ENCODE peak calls at places on chromosomes 3 and 15, in four cellular contexts. One of them, this sample, is unnamed.

GRCh38 chr3:153970735-153971347 is 150.3 kb upstream of the ARHGEF26 start:
- DNase-seq in GM12878: no peak
- DNase-seq in SK-N-SH: peak
- DNase-seq in K562: no peak
- DNase-seq in this sample: peak

GRCh38 chr15:67290319-67290718 is 35.7 kb downstream of the IQCH start:
- DNase-seq in GM12878: no peak
- DNase-seq in K562: no peak
- DNase-seq in SK-N-SH: no peak
- DNase-seq in this sample: no peak

GRCh38 chr15:27271258-27271657 is 300.3 kb downstream of the GABRG3 start:
- DNase-seq in K562: no peak
- DNase-seq in SK-N-SH: no peak
- DNase-seq in GM12878: no peak
- DNase-seq in this sample: no peak

GRCh38 chr3:111851511-111851954 is 7.5 kb upstream of the PHLDB2 start:
- DNase-seq in GM12878: no peak
- DNase-seq in K562: no peak
- DNase-seq in SK-N-SH: no peak
- DNase-seq in this sample: peak

GRCh38 chr15:95371664-95372063 is 958.8 kb upstream of the NR2F2 start:
- DNase-seq in K562: peak
- DNase-seq in GM12878: no peak
- DNase-seq in SK-N-SH: no peak
- DNase-seq in this sample: peak

GRCh38 chr15:40421246-40422157 is 15.9 kb downstream of the IVD start:
- DNase-seq in K562: peak
- DNase-seq in SK-N-SH: peak
- DNase-seq in GM12878: no peak
- DNase-seq in this sample: peak

GRCh38 chr3:28726840-28727239 is 378.2 kb upstream of the AZI2 start:
- DNase-seq in GM12878: peak
- DNase-seq in K562: no peak
- DNase-seq in SK-N-SH: peak
- DNase-seq in this sample: no peak

GRCh38 chr3:161630791-161631190 is 134.2 kb downstream of the OTOL1 start:
- DNase-seq in K562: no peak
- DNase-seq in GM12878: no peak
- DNase-seq in SK-N-SH: no peak
- DNase-seq in this sample: no peak

GRCh38 chr3:113532698-113533533 is 561 bp downstream of the SIDT1 start:
- DNase-seq in K562: no peak
- DNase-seq in GM12878: no peak
- DNase-seq in SK-N-SH: peak
- DNase-seq in this sample: no peak

GRCh38 chr15:52735231-52736089 is 54.7 kb downstream of the ONECUT1 start:
- DNase-seq in SK-N-SH: peak
- DNase-seq in GM12878: peak
- DNase-seq in K562: peak
- DNase-seq in this sample: peak

DNA sequence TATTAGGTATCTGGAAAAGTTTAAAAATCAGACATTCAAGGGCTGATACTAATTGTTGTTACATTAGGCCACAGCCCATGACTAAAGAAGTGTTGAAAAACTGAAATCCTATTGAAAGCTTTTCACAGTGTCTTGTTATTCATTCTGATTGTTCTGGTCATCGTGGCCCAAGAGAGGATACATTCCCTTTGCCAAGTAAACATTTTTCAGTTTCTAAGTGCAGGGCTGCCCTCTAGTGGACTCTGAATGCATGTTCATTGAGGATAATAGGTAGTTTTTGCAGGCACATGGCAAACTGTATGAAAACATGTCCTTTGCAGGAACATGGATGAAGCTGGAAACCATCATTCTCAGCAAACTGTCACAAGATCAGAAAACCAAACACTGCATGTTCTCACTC is 181.1 kb downstream of the MYRIP start:
- DNase-seq in GM12878: peak
- DNase-seq in SK-N-SH: peak
- DNase-seq in K562: peak
- DNase-seq in this sample: peak
- TF ChIP-seq RCOR1 in GM12878: no peak
- TF ChIP-seq RCOR1 in SK-N-SH: no peak
- TF ChIP-seq RCOR1 in K562: no peak
- TF ChIP-seq RCOR1 in this sample: no peak

DNA sequence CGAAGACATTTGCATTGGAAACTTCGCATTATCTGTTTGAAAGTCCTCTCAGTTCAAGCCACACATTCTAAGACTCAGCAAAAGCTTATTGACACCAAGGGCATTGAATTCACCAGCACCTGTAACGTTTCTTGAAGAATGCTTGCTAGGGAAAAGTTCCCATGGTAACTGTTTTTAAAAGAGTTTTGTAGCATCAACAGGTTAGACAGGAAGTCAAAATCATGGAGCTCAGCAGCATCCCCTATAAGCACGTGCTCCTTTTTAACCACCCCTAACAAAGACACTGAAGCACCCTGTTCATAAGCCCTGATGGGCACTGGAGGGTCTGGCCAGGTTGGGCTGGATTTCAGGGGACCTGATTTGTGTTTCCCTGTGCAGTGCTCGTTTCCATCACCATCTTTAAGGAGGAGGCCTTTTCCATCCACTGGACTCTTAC is 229.7 kb upstream of the BHLHE40 start:
- DNase-seq in SK-N-SH: no peak
- DNase-seq in GM12878: no peak
- DNase-seq in K562: no peak
- DNase-seq in this sample: no peak
- H3K9ac ChIP-seq in SK-N-SH: no peak
- H3K9ac ChIP-seq in GM12878: peak
- H3K9ac ChIP-seq in K562: no peak
- H3K9ac ChIP-seq in this sample: no peak

DNA sequence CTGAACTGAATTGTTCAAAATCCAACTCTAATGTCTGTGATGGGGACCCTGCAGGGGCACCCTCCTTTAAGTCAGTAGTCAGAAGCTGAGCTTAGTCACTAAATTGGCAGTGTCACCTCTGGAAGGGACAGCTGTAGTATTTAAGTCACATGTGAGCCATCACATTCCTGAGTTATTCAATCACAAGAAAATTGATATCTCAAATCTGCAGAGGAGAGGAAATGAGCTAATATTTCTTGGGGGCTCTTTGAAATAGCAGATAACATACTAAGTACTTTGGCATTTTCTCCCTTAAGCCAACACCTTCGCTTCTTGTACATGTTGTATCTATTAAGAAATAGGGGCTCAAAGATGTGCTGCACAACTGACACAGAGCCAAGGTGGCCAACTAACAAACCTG is 63.0 kb downstream of the ABHD5 start:
- DNase-seq in K562: no peak
- DNase-seq in GM12878: no peak
- DNase-seq in SK-N-SH: no peak
- DNase-seq in this sample: peak
- TF ChIP-seq MXI1 in K562: no peak
- TF ChIP-seq MXI1 in GM12878: no peak
- TF ChIP-seq MXI1 in SK-N-SH: no peak
- TF ChIP-seq MXI1 in this sample: no peak

DNA sequence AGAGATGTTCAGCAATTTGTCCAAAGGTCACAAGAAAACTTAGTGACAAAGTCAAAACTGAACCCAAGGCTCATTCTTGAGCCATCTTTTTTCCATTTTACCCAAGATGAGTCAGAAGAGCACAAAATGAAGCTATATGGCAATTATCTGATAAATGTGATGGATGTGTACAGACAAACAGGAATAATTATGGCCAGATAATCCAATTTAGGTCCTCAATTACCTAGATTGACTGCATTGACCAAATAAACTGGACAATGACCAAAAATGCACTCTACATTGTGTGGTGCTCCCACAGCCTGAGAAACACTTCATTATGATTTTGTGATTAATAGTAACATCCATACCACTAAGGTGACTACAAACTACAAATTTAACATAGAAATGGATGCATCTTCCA is 1105.8 kb downstream of the IGSF11 start:
- DNase-seq in K562: no peak
- DNase-seq in GM12878: no peak
- DNase-seq in SK-N-SH: peak
- DNase-seq in this sample: no peak
- TF ChIP-seq RCOR1 in K562: no peak
- TF ChIP-seq RCOR1 in GM12878: no peak
- TF ChIP-seq RCOR1 in SK-N-SH: peak
- TF ChIP-seq RCOR1 in this sample: no peak

GRCh38 chr15:72153269-72153668 is 35.1 kb downstream of the SENP8 start:
- DNase-seq in GM12878: no peak
- DNase-seq in SK-N-SH: no peak
- DNase-seq in K562: no peak
- DNase-seq in this sample: peak

GRCh38 chr15:72155635-72156616 is 37.7 kb downstream of the SENP8 start:
- DNase-seq in SK-N-SH: peak
- DNase-seq in GM12878: peak
- DNase-seq in K562: peak
- DNase-seq in this sample: peak

GRCh38 chr15:72154316-72154715 is 36.1 kb downstream of the SENP8 start:
- DNase-seq in GM12878: no peak
- DNase-seq in SK-N-SH: no peak
- DNase-seq in K562: no peak
- DNase-seq in this sample: no peak

GRCh38 chr15:72156928-72157327 is 38.7 kb downstream of the SENP8 start:
- DNase-seq in K562: no peak
- DNase-seq in GM12878: no peak
- DNase-seq in SK-N-SH: no peak
- DNase-seq in this sample: no peak

DNA sequence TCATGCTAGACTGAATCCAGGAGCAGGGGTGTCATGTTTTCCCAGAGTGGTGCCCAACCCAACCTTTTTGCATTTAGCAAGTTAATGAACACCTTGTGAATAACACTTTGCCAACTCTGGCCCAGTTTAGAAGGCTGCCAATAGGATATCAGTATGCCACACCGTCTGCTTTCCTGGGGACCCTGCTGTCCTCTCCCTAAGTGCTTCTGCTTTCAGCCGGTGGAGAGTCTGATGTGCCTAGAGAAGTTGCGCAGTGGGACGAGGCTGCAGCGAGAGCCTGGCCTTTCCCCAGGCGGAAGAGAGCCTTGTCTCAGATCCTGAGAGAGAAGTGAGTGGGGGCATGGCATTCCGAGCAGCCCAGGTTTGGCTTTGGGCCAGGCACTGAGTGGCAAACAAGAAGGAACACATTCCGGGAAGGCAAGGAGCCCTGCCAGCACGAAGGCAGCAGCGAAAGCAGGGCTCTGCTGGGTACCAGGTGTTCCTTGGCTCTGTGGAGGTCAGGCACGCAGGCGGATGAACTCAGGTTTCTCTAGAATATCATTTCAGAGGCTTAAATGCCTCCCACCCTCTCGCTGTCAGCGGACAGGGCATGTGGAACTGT is 36.9 kb downstream of the SENP8 start:
- DNase-seq in GM12878: no peak
- DNase-seq in K562: no peak
- DNase-seq in SK-N-SH: peak
- DNase-seq in this sample: peak
- H3K9ac ChIP-seq in GM12878: peak
- H3K9ac ChIP-seq in K562: no peak
- H3K9ac ChIP-seq in SK-N-SH: no peak
- H3K9ac ChIP-seq in this sample: no peak

GRCh38 chr3:97713634-97714033 is 50.9 kb upstream of the ARL6 start:
- DNase-seq in GM12878: no peak
- DNase-seq in K562: no peak
- DNase-seq in SK-N-SH: peak
- DNase-seq in this sample: no peak

GRCh38 chr3:97721446-97721845 is 43.1 kb upstream of the ARL6 start:
- DNase-seq in K562: no peak
- DNase-seq in GM12878: no peak
- DNase-seq in SK-N-SH: no peak
- DNase-seq in this sample: no peak

GRCh38 chr3:97720417-97720816 is 44.1 kb upstream of the ARL6 start:
- DNase-seq in SK-N-SH: no peak
- DNase-seq in K562: no peak
- DNase-seq in GM12878: no peak
- DNase-seq in this sample: no peak

DNA sequence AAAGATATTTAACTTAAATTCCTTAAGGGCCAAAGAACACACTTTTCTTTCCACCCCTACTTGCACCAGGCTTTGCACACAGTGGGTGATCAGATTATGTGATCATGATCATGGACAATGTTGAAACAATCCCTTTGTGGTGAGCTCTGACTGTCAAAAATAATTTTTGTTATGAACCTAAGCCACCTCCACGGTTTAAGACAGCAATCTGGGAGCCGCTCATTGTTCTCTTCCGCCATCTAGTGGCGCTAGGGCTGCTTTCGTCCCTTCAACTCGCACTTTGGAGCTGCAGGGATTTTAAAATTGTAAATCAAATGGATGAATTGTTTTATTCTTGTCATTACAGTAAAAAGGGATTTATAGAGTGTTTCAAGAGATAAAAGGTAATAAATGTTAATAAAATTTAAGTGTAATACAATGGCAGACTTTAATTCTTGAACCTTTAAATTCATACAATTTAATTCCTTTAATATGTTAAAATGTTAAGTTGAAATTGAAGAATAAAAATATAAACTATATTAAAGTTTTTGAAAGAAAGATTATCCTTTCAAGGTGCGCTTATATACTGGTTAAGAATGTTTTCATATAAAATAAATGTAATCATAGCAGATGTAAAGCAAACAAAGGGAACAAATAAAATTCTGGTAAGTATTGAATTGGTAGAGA is 45.3 kb upstream of the ARL6 start:
- DNase-seq in K562: peak
- DNase-seq in GM12878: peak
- DNase-seq in SK-N-SH: peak
- DNase-seq in this sample: peak
- TF ChIP-seq MXI1 in K562: no peak
- TF ChIP-seq MXI1 in GM12878: no peak
- TF ChIP-seq MXI1 in SK-N-SH: no peak
- TF ChIP-seq MXI1 in this sample: no peak

DNA sequence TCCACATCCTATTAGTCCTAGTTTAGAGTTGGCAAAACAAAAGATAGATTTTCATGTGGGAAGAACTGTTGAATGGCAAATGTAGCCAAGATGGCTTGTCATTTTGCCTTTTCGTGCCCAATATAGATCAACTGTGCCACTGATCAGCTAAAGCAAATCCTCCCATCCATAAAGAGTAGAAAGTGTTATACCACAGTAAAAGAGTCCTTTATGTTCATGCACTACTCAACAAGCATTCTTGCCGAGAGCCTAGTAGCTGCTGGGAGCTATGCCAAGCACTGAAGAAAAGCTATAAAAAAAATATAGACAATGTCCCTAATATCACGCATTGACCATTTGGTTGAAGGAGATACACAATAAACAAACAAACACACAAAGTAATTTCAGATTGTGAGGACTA is 225.2 kb downstream of the KCNMB2 start:
- DNase-seq in K562: no peak
- DNase-seq in SK-N-SH: no peak
- DNase-seq in GM12878: no peak
- DNase-seq in this sample: no peak
- TF ChIP-seq RCOR1 in K562: no peak
- TF ChIP-seq RCOR1 in SK-N-SH: no peak
- TF ChIP-seq RCOR1 in GM12878: no peak
- TF ChIP-seq RCOR1 in this sample: no peak